ENCODE peak calls at places on chromosomes 11 and 22, in eight cellular contexts. One of them, this sample, is unnamed.

GRCh38 chr22:19909350-19910179 is 32.0 kb upstream of the COMT start:
- DNase-seq in HCT116: peak; percentile 51
- DNase-seq in spleen: peak; percentile 93
- DNase-seq in A549: peak; percentile 68
- DNase-seq in transverse colon: peak; percentile 85
- DNase-seq in adrenal gland: peak; percentile 89
- DNase-seq in tibial nerve: peak; percentile 86
- DNase-seq in uterus: peak; percentile 87
- DNase-seq in this sample: peak; percentile 85

GRCh38 chr22:19759459-19759993 is 1.1 kb upstream of the TBX1 start:
- DNase-seq in adrenal gland: no peak
- DNase-seq in transverse colon: no peak
- DNase-seq in HCT116: no peak
- DNase-seq in uterus: no peak
- DNase-seq in tibial nerve: no peak
- DNase-seq in spleen: no peak
- DNase-seq in A549: no peak
- DNase-seq in this sample: peak; percentile 83

GRCh38 chr11:128105511-128105910 is 481.8 kb downstream of the ETS1 start:
- DNase-seq in A549: no peak
- DNase-seq in tibial nerve: no peak
- DNase-seq in HCT116: no peak
- DNase-seq in uterus: no peak
- DNase-seq in transverse colon: no peak
- DNase-seq in adrenal gland: no peak
- DNase-seq in spleen: no peak
- DNase-seq in this sample: no peak

GRCh38 chr11:873723-874122 is 31.1 kb downstream of the TSPAN4 start:
- DNase-seq in adrenal gland: no peak
- DNase-seq in uterus: no peak
- DNase-seq in tibial nerve: no peak
- DNase-seq in spleen: no peak
- DNase-seq in A549: no peak
- DNase-seq in transverse colon: no peak
- DNase-seq in HCT116: no peak
- DNase-seq in this sample: no peak

GRCh38 chr11:3939651-3940190 is 84.3 kb downstream of the STIM1 start:
- DNase-seq in uterus: no peak
- DNase-seq in transverse colon: no peak
- DNase-seq in HCT116: no peak
- DNase-seq in tibial nerve: no peak
- DNase-seq in spleen: no peak
- DNase-seq in adrenal gland: no peak
- DNase-seq in A549: no peak
- DNase-seq in this sample: no peak

GRCh38 chr22:19567383-19568009 is 43.3 kb upstream of the CLDN5 start:
- DNase-seq in spleen: no peak
- DNase-seq in transverse colon: no peak
- DNase-seq in HCT116: no peak
- DNase-seq in tibial nerve: no peak
- DNase-seq in adrenal gland: no peak
- DNase-seq in A549: no peak
- DNase-seq in uterus: no peak
- DNase-seq in this sample: no peak

GRCh38 chr22:26474687-26475086 is 8.9 kb downstream of the HPS4 start:
- DNase-seq in uterus: no peak
- DNase-seq in HCT116: no peak
- DNase-seq in A549: no peak
- DNase-seq in adrenal gland: no peak
- DNase-seq in transverse colon: no peak
- DNase-seq in spleen: no peak
- DNase-seq in tibial nerve: no peak
- DNase-seq in this sample: no peak

GRCh38 chr22:37019309-37020191 is at the start of the genes MPST and TST:
- DNase-seq in adrenal gland: peak; percentile 83
- DNase-seq in HCT116: no peak
- DNase-seq in tibial nerve: peak; percentile 67
- DNase-seq in A549: peak; percentile 63
- DNase-seq in uterus: peak; percentile 77
- DNase-seq in spleen: peak; percentile 91
- DNase-seq in transverse colon: peak; percentile 84
- DNase-seq in this sample: peak; percentile 95

GRCh38 chr11:48052183-48053040 is 72.1 kb downstream of the PTPRJ start:
- DNase-seq in adrenal gland: no peak
- DNase-seq in tibial nerve: no peak
- DNase-seq in uterus: no peak
- DNase-seq in HCT116: peak; percentile 19
- DNase-seq in transverse colon: peak; percentile 25
- DNase-seq in spleen: no peak
- DNase-seq in A549: peak; percentile 62
- DNase-seq in this sample: peak; percentile 48

GRCh38 chr11:45335434-45335833 is 49.3 kb upstream of the SYT13 start:
- DNase-seq in uterus: no peak
- DNase-seq in adrenal gland: no peak
- DNase-seq in transverse colon: no peak
- DNase-seq in HCT116: peak; percentile 12
- DNase-seq in tibial nerve: no peak
- DNase-seq in spleen: no peak
- DNase-seq in A549: no peak
- DNase-seq in this sample: no peak

GRCh38 chr11:95695181-95695580 is 94.4 kb downstream of the FAM76B start:
- DNase-seq in uterus: no peak
- DNase-seq in HCT116: no peak
- DNase-seq in adrenal gland: no peak
- DNase-seq in spleen: no peak
- DNase-seq in A549: no peak
- DNase-seq in tibial nerve: no peak
- DNase-seq in transverse colon: no peak
- DNase-seq in this sample: no peak

GRCh38 chr11:46308632-46309419 is 31.4 kb downstream of the CREB3L1 start:
- DNase-seq in transverse colon: peak; percentile 81
- DNase-seq in adrenal gland: peak; percentile 87
- DNase-seq in spleen: peak; percentile 89
- DNase-seq in A549: peak; percentile 80
- DNase-seq in uterus: peak; percentile 83
- DNase-seq in tibial nerve: peak; percentile 67
- DNase-seq in HCT116: peak; percentile 48
- DNase-seq in this sample: peak; percentile 92

GRCh38 chr22:20428496-20429253 is 8.9 kb downstream of the SCARF2 start:
- DNase-seq in transverse colon: no peak
- DNase-seq in spleen: no peak
- DNase-seq in A549: no peak
- DNase-seq in HCT116: no peak
- DNase-seq in adrenal gland: no peak
- DNase-seq in uterus: no peak
- DNase-seq in tibial nerve: no peak
- DNase-seq in this sample: peak; percentile 22

GRCh38 chr11:2870460-2870859 is 15.1 kb downstream of the CDKN1C start:
- DNase-seq in A549: no peak
- DNase-seq in spleen: no peak
- DNase-seq in adrenal gland: no peak
- DNase-seq in uterus: no peak
- DNase-seq in HCT116: no peak
- DNase-seq in transverse colon: no peak
- DNase-seq in tibial nerve: no peak
- DNase-seq in this sample: peak; percentile 75

GRCh38 chr11:2868604-2869526 is 16.7 kb downstream of the CDKN1C start:
- DNase-seq in uterus: no peak
- DNase-seq in spleen: no peak
- DNase-seq in HCT116: no peak
- DNase-seq in adrenal gland: no peak
- DNase-seq in tibial nerve: no peak
- DNase-seq in A549: no peak
- DNase-seq in transverse colon: no peak
- DNase-seq in this sample: no peak

GRCh38 chr11:2869561-2870427 is 15.8 kb downstream of the CDKN1C start:
- DNase-seq in HCT116: no peak
- DNase-seq in spleen: no peak
- DNase-seq in transverse colon: no peak
- DNase-seq in A549: no peak
- DNase-seq in uterus: no peak
- DNase-seq in adrenal gland: no peak
- DNase-seq in tibial nerve: no peak
- DNase-seq in this sample: no peak

GRCh38 chr11:2867722-2868548 is 17.6 kb downstream of the CDKN1C start:
- DNase-seq in A549: no peak
- DNase-seq in spleen: no peak
- DNase-seq in transverse colon: no peak
- DNase-seq in adrenal gland: no peak
- DNase-seq in HCT116: no peak
- DNase-seq in uterus: no peak
- DNase-seq in tibial nerve: no peak
- DNase-seq in this sample: peak; percentile 40

DNA sequence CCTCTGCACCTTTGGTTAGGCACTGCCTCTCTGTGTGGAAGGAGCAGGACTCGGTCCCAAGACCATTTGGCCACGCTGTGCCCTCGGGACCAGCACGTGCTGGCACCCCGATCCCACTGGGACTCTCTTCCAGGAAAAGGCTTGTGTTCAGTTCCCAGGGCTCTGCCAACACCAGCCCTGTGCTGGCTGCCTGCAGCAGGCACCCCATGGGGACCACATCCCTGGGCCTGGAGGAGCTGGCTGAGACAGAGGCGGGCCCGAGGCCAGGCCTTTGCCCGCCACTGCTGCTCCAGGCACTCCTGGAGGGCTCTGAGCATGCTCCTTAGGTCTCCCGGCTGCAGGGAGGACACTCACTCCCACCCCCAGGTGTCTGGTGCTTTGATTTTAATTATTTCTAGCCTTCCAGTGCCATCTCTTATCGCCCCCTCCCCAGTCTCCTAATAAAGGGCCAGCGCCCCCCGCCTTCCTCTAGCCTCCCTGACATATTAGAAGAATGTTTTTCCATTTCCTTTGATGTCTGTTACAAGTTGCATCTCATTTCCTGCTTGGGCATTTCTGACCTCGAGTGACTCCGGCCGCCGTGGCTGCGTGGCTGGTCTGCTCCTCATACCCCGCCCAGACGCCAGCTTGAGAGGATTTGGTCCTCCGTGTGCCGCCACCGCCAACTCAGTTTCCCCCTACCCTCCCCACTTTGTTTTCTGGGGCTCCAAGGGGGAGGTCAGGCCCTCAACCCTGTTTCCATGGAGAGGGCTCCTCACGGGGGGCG is 14.4 kb downstream of the CDKN1C start:
- DNase-seq in transverse colon: no peak
- DNase-seq in A549: no peak
- DNase-seq in spleen: no peak
- DNase-seq in HCT116: no peak
- DNase-seq in tibial nerve: no peak
- DNase-seq in uterus: no peak
- DNase-seq in adrenal gland: peak; percentile 42
- DNase-seq in this sample: peak; percentile 67
- TF ChIP-seq CTCF in transverse colon: no peak
- TF ChIP-seq CTCF in A549: no peak
- TF ChIP-seq CTCF in spleen: no peak
- TF ChIP-seq CTCF in HCT116: no peak
- TF ChIP-seq CTCF in tibial nerve: no peak
- TF ChIP-seq CTCF in uterus: no peak
- TF ChIP-seq CTCF in adrenal gland: no peak
- TF ChIP-seq CTCF in this sample: no peak

DNA sequence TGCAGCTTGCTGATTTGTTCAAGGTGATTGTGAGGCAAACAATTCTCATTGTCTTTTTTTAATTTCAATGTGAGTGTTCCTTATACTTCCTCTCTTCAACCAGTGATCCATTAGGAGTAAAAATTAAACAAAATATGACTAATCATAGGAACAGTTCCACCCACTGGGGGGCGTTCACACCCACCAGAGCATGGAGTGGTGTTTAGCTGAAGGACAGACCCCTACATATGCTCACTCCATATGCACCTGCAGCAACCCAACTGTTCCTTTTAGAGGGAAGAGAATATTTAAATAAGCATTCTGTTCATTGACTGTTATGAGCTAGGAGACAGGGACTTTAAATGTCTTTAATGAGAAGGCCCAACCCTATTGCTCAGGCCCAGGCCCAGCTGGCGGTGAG is 78.7 kb upstream of the DRD2 start:
- DNase-seq in HCT116: no peak
- DNase-seq in tibial nerve: no peak
- DNase-seq in spleen: no peak
- DNase-seq in adrenal gland: no peak
- DNase-seq in uterus: no peak
- DNase-seq in transverse colon: no peak
- DNase-seq in A549: no peak
- DNase-seq in this sample: no peak
- TF ChIP-seq POLR2A in HCT116: no peak
- TF ChIP-seq POLR2A in tibial nerve: no peak
- TF ChIP-seq POLR2A in spleen: no peak
- TF ChIP-seq POLR2A in adrenal gland: no peak
- TF ChIP-seq POLR2A in uterus: no peak
- TF ChIP-seq POLR2A in transverse colon: no peak
- TF ChIP-seq POLR2A in A549: no peak
- TF ChIP-seq POLR2A in this sample: no peak

GRCh38 chr22:46116491-46116958 is 33.8 kb upstream of the PPARA start:
- DNase-seq in tibial nerve: peak; percentile 95
- DNase-seq in HCT116: peak; percentile 66
- DNase-seq in transverse colon: peak; percentile 95
- DNase-seq in adrenal gland: peak; percentile 98
- DNase-seq in uterus: peak; percentile 96
- DNase-seq in spleen: peak; percentile 97
- DNase-seq in A549: peak; percentile 85
- DNase-seq in this sample: peak; percentile 93
- TF ChIP-seq CTCF in tibial nerve: peak; percentile 98
- TF ChIP-seq CTCF in HCT116: peak; percentile 94
- TF ChIP-seq CTCF in transverse colon: peak; percentile 90
- TF ChIP-seq CTCF in adrenal gland: peak; percentile 85
- TF ChIP-seq CTCF in uterus: peak; percentile 96
- TF ChIP-seq CTCF in spleen: peak; percentile 96
- TF ChIP-seq CTCF in A549: peak; percentile 78
- TF ChIP-seq CTCF in this sample: peak; percentile 93

DNA sequence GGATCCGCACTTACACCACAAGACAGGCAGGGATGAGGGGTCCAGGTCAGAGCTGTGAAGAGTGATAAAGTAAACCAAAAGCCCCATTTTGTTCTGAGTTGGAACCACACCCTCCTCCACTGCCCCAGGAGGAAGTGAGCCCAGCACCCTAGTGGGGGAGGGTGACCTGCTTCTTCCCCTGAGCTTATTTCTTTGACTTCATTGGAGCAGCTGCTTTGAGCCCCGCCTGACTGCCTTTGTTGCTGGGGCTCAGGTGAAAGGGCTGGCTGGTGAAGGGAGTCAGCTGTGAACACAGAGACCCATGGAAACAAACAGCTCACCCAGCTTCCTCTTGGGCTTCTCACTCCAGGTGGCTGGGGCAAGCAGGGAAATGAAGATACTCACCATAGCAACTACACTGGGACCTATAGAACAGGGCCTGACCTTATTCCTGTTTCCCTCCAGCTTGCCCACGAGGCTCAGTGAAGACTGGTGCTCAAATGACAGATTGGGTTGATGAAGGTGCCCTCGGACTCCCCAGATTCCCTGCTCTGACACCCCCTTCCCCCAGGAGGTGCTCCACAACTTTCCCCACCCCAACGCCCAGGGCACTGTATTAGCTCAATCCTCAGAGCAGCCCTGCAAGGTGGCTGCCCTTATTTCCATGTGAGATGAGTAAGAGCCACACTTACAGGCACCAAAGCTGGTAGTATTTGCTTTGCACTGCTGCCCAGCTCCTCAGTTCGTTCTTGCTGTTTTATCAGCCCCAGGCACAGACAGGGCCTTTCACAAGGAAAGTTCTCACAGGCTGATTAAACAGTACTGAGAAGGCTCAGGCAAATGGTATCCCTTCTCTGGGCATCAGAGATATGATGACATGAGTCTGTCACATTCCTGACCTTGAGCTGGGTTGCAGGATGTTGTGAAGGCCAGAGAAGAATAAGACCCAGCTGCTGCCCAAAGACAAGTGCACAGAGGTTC is 2.4 kb downstream of the UCP2 start:
- DNase-seq in uterus: no peak
- DNase-seq in tibial nerve: no peak
- DNase-seq in A549: no peak
- DNase-seq in HCT116: no peak
- DNase-seq in adrenal gland: peak; percentile 53
- DNase-seq in spleen: peak; percentile 94
- DNase-seq in transverse colon: peak; percentile 83
- DNase-seq in this sample: peak; percentile 80
- TF ChIP-seq POLR2A in uterus: no peak
- TF ChIP-seq POLR2A in tibial nerve: peak; percentile 16
- TF ChIP-seq POLR2A in A549: no peak
- TF ChIP-seq POLR2A in HCT116: no peak
- TF ChIP-seq POLR2A in adrenal gland: no peak
- TF ChIP-seq POLR2A in spleen: no peak
- TF ChIP-seq POLR2A in transverse colon: no peak
- TF ChIP-seq POLR2A in this sample: no peak

This sample was measured in upper lobe of left lung.